ENCODE peak calls at places on chromosomes 12 and 14, in nine cellular contexts. One of them, this sample, is unnamed.

GRCh38 chr12:12626471-12626870 is 14.8 kb downstream of the CREBL2 start:
- DNase-seq in upper lobe of right lung: no peak
- DNase-seq in GM20000: no peak
- DNase-seq in adrenal gland: no peak
- DNase-seq in astrocyte of the spinal cord: no peak
- DNase-seq in gastrocnemius medialis: no peak
- DNase-seq in GM13976: no peak
- DNase-seq in Peyer's patch: no peak
- DNase-seq in endothelial cell of umbilical vein: no peak
- DNase-seq in this sample: no peak

GRCh38 chr14:93285048-93285447 is 47.8 kb downstream of the BTBD7 start:
- DNase-seq in upper lobe of right lung: no peak
- DNase-seq in GM20000: peak
- DNase-seq in adrenal gland: no peak
- DNase-seq in astrocyte of the spinal cord: peak
- DNase-seq in gastrocnemius medialis: no peak
- DNase-seq in GM13976: peak
- DNase-seq in Peyer's patch: no peak
- DNase-seq in endothelial cell of umbilical vein: peak
- DNase-seq in this sample: no peak

GRCh38 chr12:59698599-59698998 is 102.8 kb downstream of the SLC16A7 start:
- DNase-seq in upper lobe of right lung: no peak
- DNase-seq in GM20000: no peak
- DNase-seq in adrenal gland: no peak
- DNase-seq in astrocyte of the spinal cord: no peak
- DNase-seq in gastrocnemius medialis: no peak
- DNase-seq in GM13976: no peak
- DNase-seq in Peyer's patch: no peak
- DNase-seq in endothelial cell of umbilical vein: no peak
- DNase-seq in this sample: peak

GRCh38 chr12:96261557-96261956 is 67.4 kb downstream of the ELK3 start:
- DNase-seq in upper lobe of right lung: no peak
- DNase-seq in GM20000: no peak
- DNase-seq in adrenal gland: no peak
- DNase-seq in astrocyte of the spinal cord: no peak
- DNase-seq in gastrocnemius medialis: no peak
- DNase-seq in GM13976: no peak
- DNase-seq in Peyer's patch: no peak
- DNase-seq in endothelial cell of umbilical vein: peak
- DNase-seq in this sample: no peak

GRCh38 chr14:93788557-93789365 is 476 bp upstream of the PRIMA1 start:
- DNase-seq in upper lobe of right lung: no peak
- DNase-seq in GM20000: no peak
- DNase-seq in adrenal gland: no peak
- DNase-seq in astrocyte of the spinal cord: no peak
- DNase-seq in gastrocnemius medialis: no peak
- DNase-seq in GM13976: no peak
- DNase-seq in Peyer's patch: no peak
- DNase-seq in endothelial cell of umbilical vein: no peak
- DNase-seq in this sample: no peak

GRCh38 chr12:43805149-43805856 is 814 bp downstream of the TWF1 start:
- DNase-seq in upper lobe of right lung: no peak
- DNase-seq in GM20000: peak
- DNase-seq in adrenal gland: no peak
- DNase-seq in astrocyte of the spinal cord: peak
- DNase-seq in gastrocnemius medialis: no peak
- DNase-seq in GM13976: peak
- DNase-seq in Peyer's patch: no peak
- DNase-seq in endothelial cell of umbilical vein: no peak
- DNase-seq in this sample: no peak

GRCh38 chr14:33404054-33404453 is 465.4 kb downstream of the NPAS3 start:
- DNase-seq in upper lobe of right lung: no peak
- DNase-seq in GM20000: no peak
- DNase-seq in adrenal gland: no peak
- DNase-seq in astrocyte of the spinal cord: peak
- DNase-seq in gastrocnemius medialis: no peak
- DNase-seq in GM13976: no peak
- DNase-seq in Peyer's patch: no peak
- DNase-seq in endothelial cell of umbilical vein: peak
- DNase-seq in this sample: peak

GRCh38 chr14:47948981-47949380 is 273.6 kb upstream of the MDGA2 start:
- DNase-seq in upper lobe of right lung: no peak
- DNase-seq in GM20000: no peak
- DNase-seq in adrenal gland: no peak
- DNase-seq in astrocyte of the spinal cord: no peak
- DNase-seq in gastrocnemius medialis: no peak
- DNase-seq in GM13976: no peak
- DNase-seq in Peyer's patch: no peak
- DNase-seq in endothelial cell of umbilical vein: no peak
- DNase-seq in this sample: no peak

GRCh38 chr12:21751517-21751916 is 23.0 kb downstream of the KCNJ8 start:
- DNase-seq in upper lobe of right lung: no peak
- DNase-seq in GM20000: no peak
- DNase-seq in adrenal gland: no peak
- DNase-seq in astrocyte of the spinal cord: peak
- DNase-seq in gastrocnemius medialis: no peak
- DNase-seq in GM13976: no peak
- DNase-seq in Peyer's patch: no peak
- DNase-seq in endothelial cell of umbilical vein: peak
- DNase-seq in this sample: peak

GRCh38 chr12:78448692-78449091 is 415.9 kb upstream of the SYT1 start:
- DNase-seq in upper lobe of right lung: no peak
- DNase-seq in GM20000: no peak
- DNase-seq in adrenal gland: no peak
- DNase-seq in astrocyte of the spinal cord: no peak
- DNase-seq in gastrocnemius medialis: no peak
- DNase-seq in GM13976: no peak
- DNase-seq in Peyer's patch: no peak
- DNase-seq in endothelial cell of umbilical vein: no peak
- DNase-seq in this sample: no peak

DNA sequence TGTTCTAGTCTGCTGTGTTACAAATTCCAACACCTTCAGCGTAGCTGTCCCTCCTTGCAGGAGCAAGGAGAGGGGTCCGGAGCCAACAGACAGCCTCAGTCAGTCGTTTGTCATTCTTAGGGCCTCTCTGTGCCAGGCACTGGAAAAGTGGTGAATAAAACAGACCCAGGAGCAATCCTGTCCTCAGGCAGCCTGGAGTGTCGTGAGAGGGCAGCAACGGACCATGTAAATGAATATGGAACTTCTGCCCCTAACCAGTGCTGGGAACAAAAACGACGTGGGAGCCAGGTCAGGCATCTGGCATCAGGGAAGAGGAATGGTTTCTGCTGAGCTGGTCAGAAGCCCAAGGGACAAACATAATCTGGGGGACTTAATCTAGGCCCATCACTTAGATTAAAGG is 64.8 kb upstream of the PSMC1 start:
- DNase-seq in upper lobe of right lung: no peak
- DNase-seq in GM20000: no peak
- DNase-seq in adrenal gland: no peak
- DNase-seq in astrocyte of the spinal cord: no peak
- DNase-seq in gastrocnemius medialis: no peak
- DNase-seq in GM13976: no peak
- DNase-seq in Peyer's patch: no peak
- DNase-seq in endothelial cell of umbilical vein: no peak
- DNase-seq in this sample: no peak
- TF ChIP-seq CTCF in upper lobe of right lung: no peak
- TF ChIP-seq CTCF in GM20000: no peak
- TF ChIP-seq CTCF in adrenal gland: no peak
- TF ChIP-seq CTCF in astrocyte of the spinal cord: no peak
- TF ChIP-seq CTCF in gastrocnemius medialis: no peak
- TF ChIP-seq CTCF in GM13976: no peak
- TF ChIP-seq CTCF in Peyer's patch: no peak
- TF ChIP-seq CTCF in endothelial cell of umbilical vein: no peak
- TF ChIP-seq CTCF in this sample: no peak

GRCh38 chr14:23240661-23241060 is 2.9 kb downstream of the RNF212B start:
- DNase-seq in upper lobe of right lung: no peak
- DNase-seq in GM20000: no peak
- DNase-seq in adrenal gland: no peak
- DNase-seq in astrocyte of the spinal cord: no peak
- DNase-seq in gastrocnemius medialis: no peak
- DNase-seq in GM13976: no peak
- DNase-seq in Peyer's patch: no peak
- DNase-seq in endothelial cell of umbilical vein: no peak
- DNase-seq in this sample: no peak

GRCh38 chr14:23242076-23242475 is 4.3 kb downstream of the RNF212B start:
- DNase-seq in upper lobe of right lung: no peak
- DNase-seq in GM20000: no peak
- DNase-seq in adrenal gland: no peak
- DNase-seq in astrocyte of the spinal cord: no peak
- DNase-seq in gastrocnemius medialis: no peak
- DNase-seq in GM13976: no peak
- DNase-seq in Peyer's patch: no peak
- DNase-seq in endothelial cell of umbilical vein: no peak
- DNase-seq in this sample: no peak

DNA sequence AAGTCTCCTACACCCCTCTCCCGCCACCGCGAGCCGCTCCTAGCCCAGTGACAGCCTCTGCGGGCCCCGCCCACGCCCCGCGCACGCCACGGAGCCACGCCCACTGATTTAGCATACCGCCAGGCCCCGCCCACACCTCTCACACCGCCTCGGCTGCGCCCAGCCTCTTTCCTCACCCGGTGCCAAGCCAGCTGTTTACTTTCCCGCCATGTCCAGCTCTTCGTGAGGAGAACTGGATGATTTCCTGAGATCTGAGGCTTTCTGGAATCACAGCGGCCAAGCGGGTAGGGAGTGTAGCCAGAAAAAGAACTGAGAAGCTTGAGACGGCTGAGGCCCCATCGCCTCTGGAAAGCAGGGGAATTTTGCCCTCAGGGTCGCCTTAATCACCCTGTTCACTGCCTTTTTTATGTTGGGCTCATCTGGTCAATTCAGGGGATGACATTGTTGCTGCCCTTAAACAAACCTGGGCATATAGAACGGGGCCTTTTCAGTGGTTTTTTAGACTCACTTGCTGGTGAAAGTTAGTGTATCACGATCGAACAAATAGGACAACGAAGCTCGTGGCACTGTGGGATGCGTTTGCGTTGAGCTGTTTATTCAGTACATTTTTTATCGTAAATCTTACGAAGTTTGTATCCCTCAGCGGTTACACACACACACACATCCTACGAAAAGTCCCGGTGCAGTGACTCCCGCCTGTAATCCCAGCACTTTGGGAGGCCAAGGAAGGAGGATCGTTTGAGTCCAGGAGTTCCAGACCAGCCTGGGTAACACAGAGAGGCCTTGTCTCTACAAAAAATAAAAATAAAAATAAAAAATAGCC is at the start of gene RNF212B:
- DNase-seq in upper lobe of right lung: peak
- DNase-seq in GM20000: peak
- DNase-seq in adrenal gland: peak
- DNase-seq in astrocyte of the spinal cord: peak
- DNase-seq in gastrocnemius medialis: peak
- DNase-seq in GM13976: peak
- DNase-seq in Peyer's patch: peak
- DNase-seq in endothelial cell of umbilical vein: peak
- DNase-seq in this sample: peak
- TF ChIP-seq CTCF in upper lobe of right lung: no peak
- TF ChIP-seq CTCF in GM20000: no peak
- TF ChIP-seq CTCF in adrenal gland: no peak
- TF ChIP-seq CTCF in astrocyte of the spinal cord: no peak
- TF ChIP-seq CTCF in gastrocnemius medialis: no peak
- TF ChIP-seq CTCF in GM13976: no peak
- TF ChIP-seq CTCF in Peyer's patch: no peak
- TF ChIP-seq CTCF in endothelial cell of umbilical vein: no peak
- TF ChIP-seq CTCF in this sample: no peak

GRCh38 chr12:26919216-26919555 is 18.6 kb downstream of the INTS13 start:
- DNase-seq in upper lobe of right lung: no peak
- DNase-seq in GM20000: no peak
- DNase-seq in adrenal gland: no peak
- DNase-seq in astrocyte of the spinal cord: no peak
- DNase-seq in gastrocnemius medialis: no peak
- DNase-seq in GM13976: no peak
- DNase-seq in Peyer's patch: no peak
- DNase-seq in endothelial cell of umbilical vein: peak
- DNase-seq in this sample: no peak

GRCh38 chr12:26921886-26922285 is 15.9 kb downstream of the INTS13 start:
- DNase-seq in upper lobe of right lung: no peak
- DNase-seq in GM20000: no peak
- DNase-seq in adrenal gland: no peak
- DNase-seq in astrocyte of the spinal cord: no peak
- DNase-seq in gastrocnemius medialis: no peak
- DNase-seq in GM13976: no peak
- DNase-seq in Peyer's patch: no peak
- DNase-seq in endothelial cell of umbilical vein: no peak
- DNase-seq in this sample: no peak

GRCh38 chr12:26918321-26919215 is 19.2 kb downstream of the INTS13 start:
- DNase-seq in upper lobe of right lung: no peak
- DNase-seq in GM20000: no peak
- DNase-seq in adrenal gland: no peak
- DNase-seq in astrocyte of the spinal cord: no peak
- DNase-seq in gastrocnemius medialis: no peak
- DNase-seq in GM13976: no peak
- DNase-seq in Peyer's patch: no peak
- DNase-seq in endothelial cell of umbilical vein: peak
- DNase-seq in this sample: peak
- TF ChIP-seq CTCF in upper lobe of right lung: peak
- TF ChIP-seq CTCF in GM20000: no peak
- TF ChIP-seq CTCF in adrenal gland: peak
- TF ChIP-seq CTCF in astrocyte of the spinal cord: no peak
- TF ChIP-seq CTCF in gastrocnemius medialis: no peak
- TF ChIP-seq CTCF in GM13976: no peak
- TF ChIP-seq CTCF in Peyer's patch: no peak
- TF ChIP-seq CTCF in endothelial cell of umbilical vein: no peak
- TF ChIP-seq CTCF in this sample: peak

GRCh38 chr14:99679996-99680395 is 4.1 kb upstream of the CYP46A1 start:
- DNase-seq in upper lobe of right lung: no peak
- DNase-seq in GM20000: no peak
- DNase-seq in adrenal gland: no peak
- DNase-seq in astrocyte of the spinal cord: no peak
- DNase-seq in gastrocnemius medialis: no peak
- DNase-seq in GM13976: no peak
- DNase-seq in Peyer's patch: no peak
- DNase-seq in endothelial cell of umbilical vein: no peak
- DNase-seq in this sample: no peak

GRCh38 chr14:99677231-99677891 is 6.7 kb upstream of the CYP46A1 start:
- DNase-seq in upper lobe of right lung: peak
- DNase-seq in GM20000: no peak
- DNase-seq in adrenal gland: no peak
- DNase-seq in astrocyte of the spinal cord: no peak
- DNase-seq in gastrocnemius medialis: no peak
- DNase-seq in GM13976: no peak
- DNase-seq in Peyer's patch: no peak
- DNase-seq in endothelial cell of umbilical vein: no peak
- DNase-seq in this sample: no peak

GRCh38 chr14:99678198-99678597 is 5.9 kb upstream of the CYP46A1 start:
- DNase-seq in upper lobe of right lung: no peak
- DNase-seq in GM20000: no peak
- DNase-seq in adrenal gland: no peak
- DNase-seq in astrocyte of the spinal cord: no peak
- DNase-seq in gastrocnemius medialis: no peak
- DNase-seq in GM13976: no peak
- DNase-seq in Peyer's patch: no peak
- DNase-seq in endothelial cell of umbilical vein: no peak
- DNase-seq in this sample: no peak

GRCh38 chr14:99679543-99679942 is 4.6 kb upstream of the CYP46A1 start:
- DNase-seq in upper lobe of right lung: no peak
- DNase-seq in GM20000: no peak
- DNase-seq in adrenal gland: no peak
- DNase-seq in astrocyte of the spinal cord: no peak
- DNase-seq in gastrocnemius medialis: no peak
- DNase-seq in GM13976: no peak
- DNase-seq in Peyer's patch: no peak
- DNase-seq in endothelial cell of umbilical vein: no peak
- DNase-seq in this sample: no peak

GRCh38 chr14:99679111-99679510 is 5.0 kb upstream of the CYP46A1 start:
- DNase-seq in upper lobe of right lung: no peak
- DNase-seq in GM20000: no peak
- DNase-seq in adrenal gland: no peak
- DNase-seq in astrocyte of the spinal cord: no peak
- DNase-seq in gastrocnemius medialis: no peak
- DNase-seq in GM13976: no peak
- DNase-seq in Peyer's patch: no peak
- DNase-seq in endothelial cell of umbilical vein: no peak
- DNase-seq in this sample: no peak
- TF ChIP-seq CTCF in upper lobe of right lung: no peak
- TF ChIP-seq CTCF in GM20000: no peak
- TF ChIP-seq CTCF in adrenal gland: no peak
- TF ChIP-seq CTCF in astrocyte of the spinal cord: no peak
- TF ChIP-seq CTCF in gastrocnemius medialis: no peak
- TF ChIP-seq CTCF in GM13976: no peak
- TF ChIP-seq CTCF in Peyer's patch: no peak
- TF ChIP-seq CTCF in endothelial cell of umbilical vein: no peak
- TF ChIP-seq CTCF in this sample: no peak